ENCODE peak calls at places on chromosomes 13 and 19, in four cellular contexts. N is CD8-positive, alpha-beta memory T cell; L is neural progenitor cell; D is upper lobe of right lung. O is an unnamed sample.

GRCh38 chr19:45876411-45877197 is 9.3 kb downstream of the IRF2BP1 start:
- DNase-seq in N (no peak), L (peak), D (peak), O (no peak)

GRCh38 chr13:108860418-108860817 is 231.0 kb downstream of the MYO16 start:
- DNase-seq in N (no peak), L (no peak), D (no peak), O (no peak)

GRCh38 chr19:43526884-43527859 is at the start of gene ETHE1:
- DNase-seq in N (peak), L (peak), D (peak), O (no peak)

GRCh38 chr19:38551450-38551813 is 66.3 kb downstream of the MAP4K1 start:
- DNase-seq in N (no peak), L (no peak), D (no peak), O (no peak)

GRCh38 chr13:114282143-114282685 is 813 bp downstream of the UPF3A start:
- DNase-seq in N (peak), L (peak), D (peak), O (peak)

GRCh38 chr13:76586842-76587241 is 299.4 kb downstream of the KCTD12 start:
- DNase-seq in N (no peak), L (no peak), D (no peak), O (no peak)

GRCh38 chr13:97257800-97258799 is 36.0 kb downstream of the MBNL2 start:
- DNase-seq in N (no peak), L (peak), D (no peak), O (no peak)

GRCh38 chr19:18091217-18091608 is 4.5 kb upstream of the IL12RB1 start:
- DNase-seq in N (peak), L (no peak), D (peak), O (peak)

GRCh38 chr19:38848299-38849146 is 1.3 kb downstream of the HNRNPL start:
- DNase-seq in N (no peak), L (no peak), D (no peak), O (no peak)

GRCh38 chr13:21113851-21114306 is 52.5 kb upstream of the LATS2 start:
- DNase-seq in N (no peak), L (no peak), D (no peak), O (no peak)

GRCh38 chr13:111291908-111292307 is 28.5 kb upstream of the TEX29 start:
- DNase-seq in N (no peak), L (no peak), D (no peak), O (no peak)

GRCh38 chr19:1566392-1567115 is 1.6 kb downstream of the MEX3D start:
- DNase-seq in N (no peak), L (peak), D (peak), O (no peak)

GRCh38 chr19:3942790-3943409 is 10.0 kb downstream of the NMRK2 start:
- DNase-seq in N (no peak), L (no peak), D (no peak), O (no peak)

GRCh38 chr13:35979378-35979911 is 151.7 kb downstream of the DCLK1 start:
- DNase-seq in N (no peak), L (no peak), D (no peak), O (no peak)

GRCh38 chr19:38031423-38031770 is 124.4 kb downstream of the SIPA1L3 start:
- DNase-seq in N (no peak), L (no peak), D (no peak), O (no peak)

GRCh38 chr13:111382877-111383276 is 62.4 kb downstream of the TEX29 start:
- DNase-seq in N (no peak), L (no peak), D (no peak), O (no peak)

GRCh38 chr19:45275370-45275971 is 24.4 kb downstream of the MARK4 start:
- DNase-seq in N (no peak), L (no peak), D (no peak), O (no peak)

GRCh38 chr19:21322528-21322927 is 6.7 kb downstream of the ZNF708 start:
- DNase-seq in N (no peak), L (no peak), D (no peak), O (no peak)

DNA sequence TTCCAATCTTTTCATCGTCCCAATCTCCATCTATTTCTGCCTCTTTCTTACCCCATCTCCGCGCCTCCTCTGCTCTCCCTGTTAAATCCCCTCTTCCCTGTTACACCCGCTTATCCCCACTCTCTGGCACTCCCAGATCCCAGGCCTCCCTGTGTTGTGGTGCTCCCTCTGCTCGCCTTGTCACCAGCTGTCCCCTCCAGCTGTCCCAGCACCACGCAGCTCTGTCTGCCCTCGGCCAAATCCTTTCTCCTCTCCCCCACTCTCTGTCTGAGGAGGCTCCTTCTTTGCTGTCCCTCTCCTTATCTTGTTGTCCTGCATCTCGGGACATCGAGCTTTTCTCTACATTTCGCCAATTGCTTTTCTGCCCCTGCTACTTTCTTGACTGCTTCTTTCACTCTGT is 1.0 kb downstream of the ZNF160 start:
- DNase-seq in N (no peak), L (peak), D (no peak), O (no peak)
- H3K4me3 ChIP-seq in N (peak), L (peak), D (peak), O (peak)

GRCh38 chr13:47997384-47997783 is 3.7 kb downstream of the SUCLA2 start:
- DNase-seq in N (no peak), L (no peak), D (no peak), O (no peak)
- H3K4me3 ChIP-seq in N (no peak), L (no peak), D (no peak), O (no peak)

DNA sequence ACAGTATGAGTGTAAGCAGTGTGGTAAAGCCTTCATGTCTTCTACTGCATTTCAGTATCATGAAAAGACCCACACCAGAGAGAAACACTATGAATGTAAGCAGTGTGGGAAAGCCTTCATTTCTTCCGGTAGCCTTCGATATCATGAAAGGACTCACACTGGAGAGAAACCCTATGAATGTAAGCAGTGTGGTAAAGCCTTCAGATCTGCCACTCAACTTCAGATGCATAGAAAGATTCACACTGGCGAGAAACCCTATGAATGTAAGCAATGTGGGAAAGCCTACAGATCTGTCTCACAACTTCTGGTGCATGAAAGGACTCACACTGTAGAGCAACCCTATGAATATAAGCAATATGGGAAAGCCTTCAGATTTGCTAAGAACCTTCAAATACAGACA is 12.8 kb downstream of the ZNF844 start:
- DNase-seq in N (no peak), L (no peak), D (no peak), O (no peak)
- H3K4me3 ChIP-seq in N (no peak), L (peak), D (no peak), O (no peak)

GRCh38 chr19:47004012-47004465 is 15.6 kb upstream of the NPAS1 start:
- DNase-seq in N (no peak), L (no peak), D (no peak), O (no peak)
- H3K4me3 ChIP-seq in N (no peak), L (no peak), D (no peak), O (no peak)

GRCh38 chr19:11210656-11210928 is 13.2 kb upstream of the KANK2 start:
- DNase-seq in N (no peak), L (no peak), D (no peak), O (no peak)

GRCh38 chr19:11209892-11210655 is 12.7 kb upstream of the KANK2 start:
- DNase-seq in N (no peak), L (no peak), D (no peak), O (no peak)

GRCh38 chr19:11204943-11205349 is 7.6 kb upstream of the KANK2 start:
- DNase-seq in N (no peak), L (no peak), D (no peak), O (no peak)

GRCh38 chr19:11205939-11206570 is 8.7 kb upstream of the KANK2 start:
- DNase-seq in N (no peak), L (no peak), D (no peak), O (no peak)

GRCh38 chr19:11208526-11209471 is 11.5 kb upstream of the KANK2 start:
- DNase-seq in N (no peak), L (no peak), D (no peak), O (no peak)
- H3K4me3 ChIP-seq in N (no peak), L (no peak), D (no peak), O (no peak)

GRCh38 chr13:99956473-99957349 is 14.9 kb downstream of the ZIC5 start:
- DNase-seq in N (no peak), L (peak), D (no peak), O (no peak)
- H3K4me3 ChIP-seq in N (peak), L (peak), D (peak), O (no peak)